ENCODE peak calls at places on chromosomes 5 and 9, in seven cellular contexts. One of them, this sample, is unnamed. For H3K4me1 and H3K9me3, the result is how much of the 10 kb centered on the place peaks cover.

GRCh38 chr5:14227501-14227900 is 84.4 kb downstream of the TRIO start:
- DNase-seq in PC-3: no peak
- DNase-seq in heart left ventricle: no peak
- DNase-seq in uterus: no peak
- DNase-seq in upper lobe of left lung: no peak
- DNase-seq in cardiac muscle cell: no peak
- DNase-seq in lower lobe of right lung: no peak
- DNase-seq in this sample: no peak

GRCh38 chr9:129775443-129775842 is 22.6 kb upstream of the PTGES start:
- DNase-seq in cardiac muscle cell: no peak
- DNase-seq in lower lobe of right lung: no peak
- DNase-seq in PC-3: no peak
- DNase-seq in uterus: no peak
- DNase-seq in upper lobe of left lung: no peak
- DNase-seq in heart left ventricle: no peak
- DNase-seq in this sample: no peak

GRCh38 chr9:38436708-38437107 is 12.5 kb upstream of the IGFBPL1 start:
- DNase-seq in cardiac muscle cell: no peak
- DNase-seq in upper lobe of left lung: no peak
- DNase-seq in lower lobe of right lung: no peak
- DNase-seq in PC-3: no peak
- DNase-seq in uterus: no peak
- DNase-seq in heart left ventricle: no peak
- DNase-seq in this sample: no peak

GRCh38 chr5:97377582-97377981 is 194.5 kb upstream of the RIOK2 start:
- DNase-seq in uterus: no peak
- DNase-seq in upper lobe of left lung: no peak
- DNase-seq in PC-3: no peak
- DNase-seq in cardiac muscle cell: no peak
- DNase-seq in lower lobe of right lung: no peak
- DNase-seq in heart left ventricle: no peak
- DNase-seq in this sample: no peak

GRCh38 chr5:96546120-96546519 is 113.1 kb upstream of the PCSK1 start:
- DNase-seq in PC-3: peak
- DNase-seq in lower lobe of right lung: no peak
- DNase-seq in upper lobe of left lung: no peak
- DNase-seq in uterus: no peak
- DNase-seq in cardiac muscle cell: no peak
- DNase-seq in heart left ventricle: no peak
- DNase-seq in this sample: no peak

GRCh38 chr9:84694248-84694647 is 24.7 kb downstream of the NTRK2 start:
- DNase-seq in lower lobe of right lung: no peak
- DNase-seq in PC-3: no peak
- DNase-seq in uterus: no peak
- DNase-seq in upper lobe of left lung: no peak
- DNase-seq in heart left ventricle: no peak
- DNase-seq in cardiac muscle cell: no peak
- DNase-seq in this sample: no peak

GRCh38 chr5:42719034-42719433 is 37.6 kb upstream of the CCDC152 start:
- DNase-seq in upper lobe of left lung: no peak
- DNase-seq in uterus: no peak
- DNase-seq in cardiac muscle cell: no peak
- DNase-seq in lower lobe of right lung: no peak
- DNase-seq in PC-3: no peak
- DNase-seq in heart left ventricle: no peak
- DNase-seq in this sample: no peak

GRCh38 chr5:5315068-5315835 is 107.2 kb upstream of the ICE1 start:
- DNase-seq in uterus: no peak
- DNase-seq in PC-3: no peak
- DNase-seq in lower lobe of right lung: no peak
- DNase-seq in upper lobe of left lung: no peak
- DNase-seq in cardiac muscle cell: no peak
- DNase-seq in heart left ventricle: no peak
- DNase-seq in this sample: no peak

GRCh38 chr9:16626577-16627130 is 243.8 kb downstream of the BNC2 start:
- DNase-seq in cardiac muscle cell: peak
- DNase-seq in uterus: no peak
- DNase-seq in PC-3: peak
- DNase-seq in lower lobe of right lung: no peak
- DNase-seq in upper lobe of left lung: no peak
- DNase-seq in heart left ventricle: no peak
- DNase-seq in this sample: no peak

GRCh38 chr5:122258241-122258640 is 53.8 kb upstream of the SNCAIP start:
- DNase-seq in PC-3: no peak
- DNase-seq in uterus: no peak
- DNase-seq in heart left ventricle: no peak
- DNase-seq in cardiac muscle cell: no peak
- DNase-seq in lower lobe of right lung: no peak
- DNase-seq in upper lobe of left lung: no peak
- DNase-seq in this sample: no peak

GRCh38 chr9:106644661-106645060 is 218.3 kb upstream of the ZNF462 start:
- DNase-seq in lower lobe of right lung: no peak
- DNase-seq in uterus: no peak
- DNase-seq in heart left ventricle: no peak
- DNase-seq in upper lobe of left lung: no peak
- DNase-seq in PC-3: no peak
- DNase-seq in cardiac muscle cell: no peak
- DNase-seq in this sample: no peak

GRCh38 chr5:105982526-105982925 is 1688.2 kb downstream of the EFNA5 start:
- DNase-seq in uterus: no peak
- DNase-seq in cardiac muscle cell: no peak
- DNase-seq in lower lobe of right lung: no peak
- DNase-seq in upper lobe of left lung: peak
- DNase-seq in heart left ventricle: no peak
- DNase-seq in PC-3: no peak
- DNase-seq in this sample: no peak

GRCh38 chr9:33445941-33446506 is 1.4 kb downstream of the AQP3 start:
- DNase-seq in heart left ventricle: no peak
- DNase-seq in PC-3: no peak
- DNase-seq in uterus: no peak
- DNase-seq in cardiac muscle cell: no peak
- DNase-seq in upper lobe of left lung: no peak
- DNase-seq in lower lobe of right lung: no peak
- DNase-seq in this sample: no peak

GRCh38 chr5:72525816-72526215 is 18.6 kb upstream of the ZNF366 start:
- DNase-seq in cardiac muscle cell: peak
- DNase-seq in uterus: no peak
- DNase-seq in lower lobe of right lung: no peak
- DNase-seq in upper lobe of left lung: no peak
- DNase-seq in heart left ventricle: no peak
- DNase-seq in PC-3: peak
- DNase-seq in this sample: no peak

GRCh38 chr9:123929177-123929869 is 603 bp downstream of the DENND1A start:
- DNase-seq in heart left ventricle: no peak
- DNase-seq in PC-3: no peak
- DNase-seq in uterus: no peak
- DNase-seq in upper lobe of left lung: no peak
- DNase-seq in lower lobe of right lung: peak
- DNase-seq in cardiac muscle cell: no peak
- DNase-seq in this sample: peak

GRCh38 chr9:81787747-81788632 is 98.6 kb upstream of the TLE1 start:
- DNase-seq in upper lobe of left lung: no peak
- DNase-seq in cardiac muscle cell: peak
- DNase-seq in lower lobe of right lung: no peak
- DNase-seq in heart left ventricle: no peak
- DNase-seq in PC-3: peak
- DNase-seq in uterus: peak
- DNase-seq in this sample: peak

GRCh38 chr5:52774005-52774410 is 13.7 kb upstream of the ITGA1 start:
- DNase-seq in uterus: no peak
- DNase-seq in heart left ventricle: no peak
- DNase-seq in cardiac muscle cell: no peak
- DNase-seq in PC-3: no peak
- DNase-seq in lower lobe of right lung: no peak
- DNase-seq in upper lobe of left lung: no peak
- DNase-seq in this sample: no peak

GRCh38 chr9:36762958-36763357 is 190.3 kb downstream of the MELK start:
- DNase-seq in heart left ventricle: no peak
- DNase-seq in uterus: no peak
- DNase-seq in cardiac muscle cell: no peak
- DNase-seq in lower lobe of right lung: no peak
- DNase-seq in PC-3: no peak
- DNase-seq in upper lobe of left lung: no peak
- DNase-seq in this sample: no peak

DNA sequence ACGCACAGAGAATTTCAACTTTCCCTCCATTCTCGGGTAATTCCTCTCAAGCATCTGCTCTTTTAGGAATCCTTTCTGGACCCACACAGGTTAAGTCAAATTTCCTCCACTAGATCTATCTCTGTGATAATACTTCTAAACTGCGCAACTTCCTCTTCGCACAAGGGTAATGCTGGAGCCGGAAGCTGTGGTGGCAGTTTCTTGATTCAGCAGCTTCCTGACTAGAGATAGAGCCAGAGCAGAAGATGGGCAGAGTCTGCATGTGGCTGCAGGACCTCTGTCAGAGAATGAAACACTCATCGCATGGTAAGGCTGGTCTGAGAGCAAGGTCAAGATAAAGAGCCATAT is 11.1 kb upstream of the CDC42SE2 start:
- DNase-seq in upper lobe of left lung: no peak
- DNase-seq in PC-3: no peak
- DNase-seq in cardiac muscle cell: peak
- DNase-seq in heart left ventricle: peak
- DNase-seq in uterus: no peak
- DNase-seq in lower lobe of right lung: peak
- DNase-seq in this sample: no peak
- H3K4me3 ChIP-seq in upper lobe of left lung: peak
- H3K4me3 ChIP-seq in PC-3: no peak
- H3K4me3 ChIP-seq in cardiac muscle cell: no peak
- H3K4me3 ChIP-seq in heart left ventricle: no peak
- H3K4me3 ChIP-seq in uterus: no peak
- H3K4me3 ChIP-seq in lower lobe of right lung: peak
- H3K4me3 ChIP-seq in this sample: no peak

DNA sequence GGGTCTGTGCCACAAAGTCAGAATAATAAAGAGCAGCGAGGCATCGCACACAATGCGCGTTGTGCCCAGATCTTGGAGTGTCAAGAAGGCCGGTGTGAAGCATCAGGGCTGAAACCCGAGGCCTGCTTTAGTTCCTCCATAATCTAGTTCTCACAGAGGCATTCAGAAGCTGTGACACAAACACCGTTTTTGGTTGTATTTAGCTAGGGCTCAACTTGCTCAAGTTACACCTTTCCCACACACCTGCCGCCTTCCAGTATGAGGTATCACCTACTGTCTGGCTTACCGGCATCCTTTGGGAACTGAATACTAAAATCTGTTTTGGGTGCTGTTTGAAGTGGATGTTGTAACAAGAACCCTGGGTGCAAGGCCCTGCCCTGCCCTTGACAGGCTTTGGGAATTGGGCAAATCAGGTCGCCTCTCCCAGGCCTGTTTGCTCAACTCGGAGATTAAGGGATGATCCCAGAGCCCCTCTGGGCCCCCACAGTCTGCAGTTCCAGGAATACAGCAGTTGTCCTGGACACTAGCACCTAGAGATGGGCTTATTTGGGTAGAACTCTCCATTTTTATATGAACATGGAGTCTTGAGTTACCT is 27.0 kb downstream of the SLC25A25 start:
- DNase-seq in PC-3: no peak
- DNase-seq in cardiac muscle cell: no peak
- DNase-seq in lower lobe of right lung: peak
- DNase-seq in upper lobe of left lung: no peak
- DNase-seq in uterus: no peak
- DNase-seq in heart left ventricle: no peak
- DNase-seq in this sample: peak
- H3K4me1 ChIP-seq in PC-3: under half
- H3K4me1 ChIP-seq in cardiac muscle cell: under half
- H3K4me1 ChIP-seq in lower lobe of right lung: half or more
- H3K4me1 ChIP-seq in upper lobe of left lung: half or more
- H3K4me1 ChIP-seq in uterus: under half
- H3K4me1 ChIP-seq in heart left ventricle: half or more
- H3K4me1 ChIP-seq in this sample: half or more

GRCh38 chr9:111548623-111549022 is 23.6 kb downstream of the ZNF483 start:
- DNase-seq in cardiac muscle cell: no peak
- DNase-seq in PC-3: no peak
- DNase-seq in heart left ventricle: no peak
- DNase-seq in upper lobe of left lung: no peak
- DNase-seq in uterus: no peak
- DNase-seq in lower lobe of right lung: no peak
- DNase-seq in this sample: no peak

DNA sequence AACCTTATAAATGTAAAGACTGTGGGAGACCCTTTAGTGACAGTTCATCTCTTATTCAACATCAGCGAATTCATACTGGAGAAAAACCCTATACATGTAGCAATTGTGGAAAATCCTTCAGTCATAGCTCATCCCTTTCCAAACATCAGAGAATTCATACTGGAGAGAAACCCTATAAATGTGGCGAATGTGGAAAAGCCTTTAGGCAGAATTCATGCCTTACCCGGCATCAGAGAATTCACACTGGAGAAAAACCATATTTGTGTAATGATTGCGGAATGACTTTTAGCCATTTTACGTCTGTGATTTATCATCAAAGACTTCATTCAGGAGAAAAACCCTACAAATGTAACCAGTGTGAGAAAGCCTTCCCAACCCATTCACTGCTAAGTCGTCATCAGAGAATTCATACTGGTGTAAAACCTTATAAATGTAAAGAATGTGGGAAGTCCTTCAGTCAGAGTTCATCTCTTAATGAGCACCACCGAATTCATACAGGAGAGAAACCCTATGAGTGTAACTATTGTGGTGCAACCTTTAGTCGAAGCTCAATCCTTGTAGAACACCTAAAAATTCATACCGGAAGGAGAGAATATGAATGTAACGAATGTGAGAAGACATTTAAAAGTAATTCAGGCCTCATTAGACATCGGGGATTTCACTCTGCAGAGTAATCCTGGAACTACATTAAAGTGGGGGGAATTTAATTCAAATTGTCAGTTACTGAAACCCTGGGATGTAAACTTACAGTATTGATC is 17.7 kb downstream of the ZNF483 start:
- DNase-seq in upper lobe of left lung: no peak
- DNase-seq in cardiac muscle cell: no peak
- DNase-seq in uterus: no peak
- DNase-seq in heart left ventricle: no peak
- DNase-seq in PC-3: no peak
- DNase-seq in lower lobe of right lung: no peak
- DNase-seq in this sample: no peak
- H3K9me3 ChIP-seq in upper lobe of left lung: half or more
- H3K9me3 ChIP-seq in cardiac muscle cell: under half
- H3K9me3 ChIP-seq in uterus: half or more
- H3K9me3 ChIP-seq in heart left ventricle: half or more
- H3K9me3 ChIP-seq in PC-3: half or more
- H3K9me3 ChIP-seq in lower lobe of right lung: half or more
- H3K9me3 ChIP-seq in this sample: half or more

GRCh38 chr5:142319560-142320426 is 5.0 kb downstream of the SPRY4 start:
- DNase-seq in upper lobe of left lung: no peak
- DNase-seq in uterus: no peak
- DNase-seq in lower lobe of right lung: no peak
- DNase-seq in PC-3: no peak
- DNase-seq in cardiac muscle cell: no peak
- DNase-seq in heart left ventricle: no peak
- DNase-seq in this sample: no peak
- H3K4me3 ChIP-seq in upper lobe of left lung: peak
- H3K4me3 ChIP-seq in uterus: no peak
- H3K4me3 ChIP-seq in lower lobe of right lung: peak
- H3K4me3 ChIP-seq in PC-3: peak
- H3K4me3 ChIP-seq in cardiac muscle cell: no peak
- H3K4me3 ChIP-seq in heart left ventricle: peak
- H3K4me3 ChIP-seq in this sample: no peak

DNA sequence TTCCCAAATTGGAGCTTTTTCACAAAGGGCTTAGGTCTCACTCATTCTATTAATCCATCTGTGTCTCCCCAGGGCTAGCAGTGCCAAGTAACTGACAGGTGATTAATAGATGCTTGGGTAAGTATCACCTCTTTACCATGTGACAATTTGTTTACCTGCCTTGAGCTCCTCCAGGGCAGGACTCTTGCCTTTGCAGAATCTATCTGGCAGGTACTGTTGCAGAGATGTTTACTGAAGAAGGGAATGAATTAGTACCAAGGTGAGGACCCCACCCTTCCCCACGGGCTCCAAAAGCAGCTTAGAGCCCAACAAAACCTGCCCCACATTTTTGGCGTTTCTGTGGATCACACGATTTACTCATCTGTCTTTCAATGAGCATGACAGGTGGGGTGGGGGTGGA is 698 bp upstream of the TGFBI start:
- DNase-seq in uterus: no peak
- DNase-seq in heart left ventricle: no peak
- DNase-seq in cardiac muscle cell: no peak
- DNase-seq in PC-3: no peak
- DNase-seq in lower lobe of right lung: no peak
- DNase-seq in upper lobe of left lung: no peak
- DNase-seq in this sample: no peak
- H3K4me1 ChIP-seq in uterus: under half
- H3K4me1 ChIP-seq in heart left ventricle: half or more
- H3K4me1 ChIP-seq in cardiac muscle cell: under half
- H3K4me1 ChIP-seq in PC-3: under half
- H3K4me1 ChIP-seq in lower lobe of right lung: half or more
- H3K4me1 ChIP-seq in upper lobe of left lung: under half
- H3K4me1 ChIP-seq in this sample: under half